ENCODE peak calls at places on chromosome 17, in five cellular contexts. H is A549, G is K562, L is GM12878, R is SK-N-SH. P is an unnamed sample.

GRCh38 chr17:73203135-73203787 is 10.4 kb downstream of the COG1 start:
- DNase-seq in G (no peak), L (no peak), R (no peak), H (no peak), P (no peak)

GRCh38 chr17:55543709-55544108 is 32.5 kb upstream of the SMIM36 start:
- DNase-seq in H (no peak), G (no peak), R (no peak), L (no peak), P (no peak)

GRCh38 chr17:50872710-50873424 is 6.7 kb upstream of the TOB1 start:
- DNase-seq in H (no peak), G (no peak), R (no peak), L (no peak), P (peak)

GRCh38 chr17:40340880-40341807 is 23.4 kb downstream of the GJD3 start:
- DNase-seq in H (peak), R (peak), L (no peak), G (peak), P (peak)

GRCh38 chr17:50605434-50605833 is 29.2 kb upstream of the ABCC3 start:
- DNase-seq in G (no peak), L (no peak), H (no peak), R (no peak), P (no peak)

GRCh38 chr17:6358131-6358530 is 76.8 kb downstream of the AIPL1 start:
- DNase-seq in H (no peak), L (no peak), R (no peak), G (no peak), P (no peak)

GRCh38 chr17:29622337-29623282 is at the start of gene CORO6:
- DNase-seq in L (no peak), H (peak), R (peak), G (peak), P (peak)

GRCh38 chr17:60169921-60170817 is 20.4 kb downstream of the CA4 start:
- DNase-seq in L (no peak), G (no peak), H (no peak), R (no peak), P (peak)

GRCh38 chr17:81966343-81967243 is 5.6 kb upstream of the NOTUM start:
- DNase-seq in H (no peak), L (no peak), G (no peak), R (peak), P (peak)

GRCh38 chr17:565506-565905 is 149.1 kb downstream of the VPS53 start:
- DNase-seq in R (peak), H (no peak), G (no peak), L (no peak), P (no peak)

GRCh38 chr17:49085565-49086315 is 46.8 kb upstream of the B4GALNT2 start:
- DNase-seq in L (no peak), H (no peak), R (no peak), G (no peak), P (no peak)

GRCh38 chr17:16976686-16977550 is 5.0 kb upstream of the TNFRSF13B start:
- DNase-seq in L (no peak), H (no peak), R (no peak), G (no peak), P (no peak)

GRCh38 chr17:43768382-43768781 is 9.8 kb upstream of the SOST start:
- DNase-seq in R (no peak), L (no peak), G (no peak), H (no peak), P (no peak)

GRCh38 chr17:69997332-69997731 is 77.7 kb upstream of the KCNJ16 start:
- DNase-seq in H (no peak), G (no peak), L (no peak), R (no peak), P (peak)

GRCh38 chr17:77304746-77305473 is 164.1 kb downstream of the SEC14L1 start:
- DNase-seq in R (no peak), G (no peak), H (no peak), L (no peak), P (no peak)

GRCh38 chr17:73494096-73494954 is 149.9 kb downstream of the SDK2 start:
- DNase-seq in L (no peak), R (peak), G (no peak), H (no peak), P (no peak)

GRCh38 chr17:40065041-40065770 is 2.4 kb downstream of the THRA start:
- DNase-seq in R (peak), L (no peak), H (no peak), G (no peak), P (peak)

GRCh38 chr17:8046306-8046928 is 7.6 kb downstream of the ALOX15B start:
- DNase-seq in L (no peak), G (no peak), H (no peak), R (no peak), P (no peak)

GRCh38 chr17:17506893-17507464 is 10.8 kb upstream of the RASD1 start:
- DNase-seq in L (no peak), R (peak), H (no peak), G (no peak), P (no peak)

GRCh38 chr17:35889241-35889640 is 9.1 kb upstream of the CCL5 start:
- DNase-seq in L (no peak), R (no peak), H (no peak), G (no peak), P (no peak)

GRCh38 chr17:1640329-1641064 is 5.0 kb downstream of the SCARF1 start:
- DNase-seq in L (no peak), R (peak), H (no peak), G (no peak), P (no peak)

GRCh38 chr17:82152114-82152513 is 54.1 kb upstream of the FASN start:
- DNase-seq in L (no peak), H (no peak), R (peak), G (no peak), P (no peak)

GRCh38 chr17:79515646-79516604 is 94.9 kb downstream of the RBFOX3 start:
- DNase-seq in G (no peak), L (no peak), R (no peak), H (no peak), P (peak)

GRCh38 chr17:67441052-67441738 is 64.1 kb downstream of the PITPNC1 start:
- DNase-seq in H (peak), L (no peak), G (no peak), R (no peak), P (peak)

DNA sequence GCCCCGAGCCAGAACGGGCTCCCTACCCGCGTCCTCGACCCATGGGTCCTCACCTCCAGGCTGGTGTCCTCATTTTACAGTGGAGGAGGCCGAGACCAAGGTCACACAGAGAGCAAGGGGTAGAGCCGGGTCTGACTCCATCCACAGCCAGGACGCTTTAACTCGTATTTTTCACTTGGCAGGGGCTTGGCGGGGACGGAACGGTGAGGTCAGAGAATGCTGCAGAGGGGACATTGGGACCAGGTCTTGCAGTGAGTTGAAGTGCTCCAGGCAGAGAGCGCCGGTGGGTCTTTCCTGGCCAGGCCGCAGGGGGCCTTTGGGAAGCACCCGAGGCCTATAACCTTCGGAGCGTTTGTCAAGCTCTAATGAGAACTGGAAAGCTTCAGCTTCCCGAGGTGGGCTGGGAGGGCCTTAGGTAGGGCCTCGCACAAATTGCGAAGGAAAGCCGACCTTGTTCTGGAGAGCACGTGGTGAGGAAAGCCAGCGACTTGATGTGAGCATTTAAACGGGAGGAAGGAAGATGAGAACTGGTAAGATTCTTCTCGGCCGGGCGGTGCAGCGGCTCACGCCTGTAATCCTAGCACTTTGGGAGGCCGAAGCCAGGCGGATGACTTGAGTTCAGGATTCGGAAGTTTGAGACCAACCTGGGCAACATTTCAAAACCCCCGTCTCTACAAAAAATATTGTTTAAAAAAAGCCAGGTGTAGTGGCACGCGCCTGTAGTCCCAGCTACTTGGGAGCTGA is 908 bp upstream of the CLUH start:
- DNase-seq in R (no peak), G (no peak), H (no peak), L (no peak), P (no peak)
- TF ChIP-seq SMC3 in R (no peak), G (no peak), H (no peak), L (no peak), P (no peak)

DNA sequence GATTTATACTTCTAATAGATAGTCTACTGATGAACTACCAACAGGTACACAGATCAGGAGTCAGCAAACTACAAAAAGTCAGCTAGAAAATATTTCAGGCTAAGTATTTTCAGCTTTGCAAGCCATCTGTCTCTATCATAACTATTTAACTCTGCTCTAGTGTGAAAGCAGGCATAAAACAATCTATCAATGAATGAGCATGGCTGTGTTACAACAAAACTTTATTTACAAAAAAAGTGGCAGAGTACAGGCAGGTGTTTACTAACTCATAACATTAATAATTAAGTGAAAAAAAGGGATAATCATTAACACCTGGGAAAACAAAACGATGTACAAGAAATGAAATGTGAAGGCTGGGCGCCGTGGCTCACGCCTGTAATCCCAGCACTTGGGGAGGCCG is 15.8 kb downstream of the MED13 start:
- DNase-seq in R (no peak), L (no peak), G (no peak), H (no peak), P (no peak)
- TF ChIP-seq RCOR1 in R (no peak), L (no peak), G (no peak), H (no peak), P (no peak)

GRCh38 chr17:57619061-57619937 is 125.8 kb downstream of the CCDC182 start:
- DNase-seq in L (no peak), H (no peak), G (no peak), R (peak), P (peak)
- TF ChIP-seq SMC3 in L (no peak), H (no peak), G (no peak), R (peak), P (no peak)

DNA sequence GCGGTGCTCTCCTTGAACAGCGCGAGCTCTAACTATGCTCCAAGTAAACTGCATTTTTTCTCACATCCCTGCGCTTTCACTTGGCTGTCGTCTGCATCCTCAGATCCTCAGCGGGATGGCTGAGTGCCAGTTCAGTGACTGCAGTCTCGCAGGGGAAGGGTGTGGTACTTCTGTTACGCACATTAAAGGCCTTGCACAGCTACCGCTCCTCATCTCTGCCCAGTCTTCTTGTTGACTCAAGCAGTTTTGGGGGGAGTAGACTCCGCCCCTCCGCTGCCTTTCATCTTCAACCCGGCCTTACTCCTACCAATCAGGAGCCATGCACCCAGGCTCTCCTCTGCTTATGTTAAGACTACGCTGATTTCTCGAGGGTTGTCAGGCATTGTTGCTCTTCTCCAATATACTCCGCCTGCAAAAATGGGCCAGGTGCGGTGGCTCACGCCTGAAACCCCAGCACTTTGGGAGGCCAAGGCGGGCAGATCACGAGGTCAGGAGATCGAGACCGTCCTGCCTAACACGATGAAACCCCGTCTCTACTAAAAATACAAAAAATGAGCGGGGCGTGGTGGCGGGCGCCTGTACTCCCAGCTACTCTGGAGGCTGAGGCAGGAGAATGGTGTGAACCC is 10.0 kb downstream of the ATP5PD start:
- DNase-seq in L (no peak), G (peak), H (peak), R (no peak), P (peak)
- TF ChIP-seq RCOR1 in L (no peak), G (peak), H (no peak), R (no peak), P (no peak)

P was measured in IMR-90.